ENCODE peak calls at places on chromosome 7, in ten cellular contexts. W is GM12865; M is HCT116; V is AG10803; R is NCI-H1694 treated with DMSO at 0.1 percent for 48 hours; Z is GM13976; F is T-helper 1 cell; N is M059J; E is BJ; O is CD8-positive, alpha-beta memory T cell. B is an unnamed sample.
A peak's percentile ranks its signal among the peaks of the same experiment; 100 is the strongest.

GRCh38 chr7:24905996-24906770 is 73.8 kb downstream of the OSBPL3 start:
- DNase-seq in W (no peak), M (peak; percentile 32), V (no peak), R (no peak), Z (no peak), F (no peak), N (peak; percentile 88), E (no peak), O (no peak), B (no peak)

GRCh38 chr7:111232249-111233084 is 141.5 kb downstream of the LRRN3 start:
- DNase-seq in W (no peak), M (peak; percentile 12), V (peak; percentile 61), R (no peak), Z (no peak), F (no peak), N (peak; percentile 74), E (peak; percentile 15), O (no peak), B (no peak)

GRCh38 chr7:93036807-93037206 is 81.0 kb downstream of the SAMD9 start:
- DNase-seq in W (peak; percentile 88), M (no peak), V (peak; percentile 9), R (no peak), Z (peak; percentile 46), F (no peak), N (no peak), E (no peak), O (no peak), B (no peak)

GRCh38 chr7:36115448-36116321 is 37.4 kb upstream of the EEPD1 start:
- DNase-seq in W (peak; percentile 87), M (peak; percentile 90), V (peak; percentile 94), R (peak; percentile 65), Z (peak; percentile 72), F (peak; percentile 9), N (peak; percentile 99), E (peak; percentile 77), O (no peak), B (no peak)

GRCh38 chr7:43787771-43788170 is 29.3 kb downstream of the BLVRA start:
- DNase-seq in W (no peak), M (no peak), V (no peak), R (no peak), Z (no peak), F (no peak), N (no peak), E (no peak), O (no peak), B (no peak)

GRCh38 chr7:148334959-148335577 is 255.5 kb upstream of the C7orf33 start:
- DNase-seq in W (no peak), M (no peak), V (peak; percentile 1), R (no peak), Z (no peak), F (no peak), N (peak; percentile 37), E (no peak), O (no peak), B (no peak)

GRCh38 chr7:115110523-115110922 is 188.6 kb downstream of the MDFIC start:
- DNase-seq in W (no peak), M (no peak), V (no peak), R (no peak), Z (no peak), F (no peak), N (no peak), E (no peak), O (no peak), B (no peak)

GRCh38 chr7:2508327-2509231 is 11.0 kb upstream of the LFNG start:
- DNase-seq in W (peak; percentile 55), M (no peak), V (peak; percentile 83), R (no peak), Z (peak; percentile 62), F (peak; percentile 76), N (peak; percentile 59), E (peak; percentile 52), O (peak; percentile 66), B (peak; percentile 93)

GRCh38 chr7:121107923-121108498 is 119.5 kb downstream of the CPED1 start:
- DNase-seq in W (peak; percentile 54), M (peak; percentile 52), V (peak; percentile 73), R (peak; percentile 66), Z (peak; percentile 24), F (no peak), N (peak; percentile 71), E (peak; percentile 17), O (no peak), B (peak; percentile 88)

GRCh38 chr7:44477063-44477830 is 13.2 kb downstream of the NUDCD3 start:
- DNase-seq in W (peak; percentile 83), M (peak; percentile 40), V (peak; percentile 78), R (peak; percentile 62), Z (peak; percentile 48), F (peak; percentile 52), N (peak; percentile 87), E (no peak), O (peak; percentile 37), B (peak; percentile 93)

GRCh38 chr7:31938650-31939049 is 131.6 kb downstream of the PDE1C start:
- DNase-seq in W (no peak), M (no peak), V (peak; percentile 44), R (no peak), Z (no peak), F (no peak), N (peak; percentile 72), E (no peak), O (no peak), B (peak; percentile 5)

GRCh38 chr7:100509213-100509612 is 25.5 kb downstream of the NYAP1 start:
- DNase-seq in W (no peak), M (no peak), V (peak; percentile 88), R (peak; percentile 99), Z (no peak), F (no peak), N (peak; percentile 91), E (peak; percentile 26), O (no peak), B (no peak)

GRCh38 chr7:41972776-41973175 is 264.2 kb downstream of the GLI3 start:
- DNase-seq in W (no peak), M (no peak), V (no peak), R (no peak), Z (no peak), F (no peak), N (no peak), E (no peak), O (no peak), B (no peak)

GRCh38 chr7:974820-975681 is at the start of gene COX19:
- DNase-seq in W (peak; percentile 96), M (peak; percentile 67), V (peak; percentile 90), R (peak; percentile 76), Z (peak; percentile 96), F (peak; percentile 85), N (peak; percentile 76), E (peak; percentile 26), O (peak; percentile 85), B (peak; percentile 92)

GRCh38 chr7:66033471-66034385 is 41.9 kb upstream of the ASL start:
- DNase-seq in W (no peak), M (no peak), V (peak; percentile 53), R (no peak), Z (no peak), F (no peak), N (peak; percentile 39), E (no peak), O (no peak), B (no peak)

GRCh38 chr7:16202298-16202697 is 219.0 kb downstream of the CRPPA start:
- DNase-seq in W (no peak), M (no peak), V (no peak), R (no peak), Z (no peak), F (no peak), N (no peak), E (no peak), O (no peak), B (no peak)

GRCh38 chr7:84669177-84669732 is 474.7 kb upstream of the SEMA3A start:
- DNase-seq in W (no peak), M (no peak), V (no peak), R (no peak), Z (no peak), F (no peak), N (no peak), E (no peak), O (no peak), B (no peak)

GRCh38 chr7:5425507-5426225 is 2.0 kb upstream of the TNRC18 start:
- DNase-seq in W (no peak), M (no peak), V (peak; percentile 88), R (peak; percentile 94), Z (peak; percentile 43), F (no peak), N (peak; percentile 85), E (no peak), O (no peak), B (no peak)

GRCh38 chr7:22666732-22667131 is 60.3 kb upstream of the IL6 start:
- DNase-seq in W (no peak), M (no peak), V (peak; percentile 34), R (no peak), Z (no peak), F (no peak), N (peak; percentile 96), E (no peak), O (no peak), B (no peak)

GRCh38 chr7:66319373-66319979 is 114.3 kb downstream of the TPST1 start:
- DNase-seq in W (no peak), M (no peak), V (no peak), R (no peak), Z (no peak), F (no peak), N (no peak), E (no peak), O (no peak), B (no peak)

GRCh38 chr7:25216837-25217236 is 11.4 kb downstream of the NPVF start:
- DNase-seq in W (peak; percentile 59), M (peak; percentile 29), V (peak; percentile 38), R (peak; percentile 79), Z (peak; percentile 40), F (no peak), N (peak; percentile 60), E (peak; percentile 2), O (no peak), B (peak; percentile 88)

GRCh38 chr7:104160375-104160774 is 47.4 kb downstream of the ORC5 start:
- DNase-seq in W (no peak), M (no peak), V (peak; percentile 33), R (peak; percentile 47), Z (no peak), F (no peak), N (peak; percentile 20), E (no peak), O (no peak), B (peak; percentile 57)